ENCODE peak calls at places on chromosomes 13 and 19, in seven cellular contexts. One of them, this sample, is unnamed. For H3K9me3, H3K27me3 and H3K4me1, the result is how much of the 10 kb centered on the place peaks cover.

GRCh38 chr19:53394522-53394973 is 401 bp upstream of the ZNF765 start:
- DNase-seq in right lobe of liver: peak
- DNase-seq in small intestine: no peak
- DNase-seq in HCT116: no peak
- DNase-seq in GM23248: peak
- DNase-seq in Caco-2: no peak
- DNase-seq in CD8-positive, alpha-beta T cell: peak
- DNase-seq in this sample: peak

GRCh38 chr13:35771898-35772297 is 295.4 kb upstream of the MAB21L1 start:
- DNase-seq in GM23248: peak
- DNase-seq in HCT116: no peak
- DNase-seq in CD8-positive, alpha-beta T cell: no peak
- DNase-seq in Caco-2: peak
- DNase-seq in right lobe of liver: no peak
- DNase-seq in small intestine: no peak
- DNase-seq in this sample: peak

GRCh38 chr19:47901370-47901769 is 15.3 kb upstream of the SULT2A1 start:
- DNase-seq in Caco-2: no peak
- DNase-seq in small intestine: no peak
- DNase-seq in CD8-positive, alpha-beta T cell: no peak
- DNase-seq in HCT116: no peak
- DNase-seq in right lobe of liver: peak
- DNase-seq in GM23248: no peak
- DNase-seq in this sample: no peak

GRCh38 chr13:24511824-24512207 is 762 bp downstream of the PARP4 start:
- DNase-seq in right lobe of liver: no peak
- DNase-seq in CD8-positive, alpha-beta T cell: no peak
- DNase-seq in GM23248: no peak
- DNase-seq in small intestine: no peak
- DNase-seq in Caco-2: no peak
- DNase-seq in HCT116: no peak
- DNase-seq in this sample: no peak

GRCh38 chr13:92463134-92463533 is 763.5 kb upstream of the GPC6 start:
- DNase-seq in HCT116: no peak
- DNase-seq in CD8-positive, alpha-beta T cell: no peak
- DNase-seq in right lobe of liver: no peak
- DNase-seq in GM23248: no peak
- DNase-seq in small intestine: peak
- DNase-seq in Caco-2: no peak
- DNase-seq in this sample: no peak

GRCh38 chr13:91123456-91124127 is 223.9 kb upstream of the MIR17HG start:
- DNase-seq in Caco-2: no peak
- DNase-seq in HCT116: no peak
- DNase-seq in CD8-positive, alpha-beta T cell: no peak
- DNase-seq in right lobe of liver: no peak
- DNase-seq in small intestine: no peak
- DNase-seq in GM23248: no peak
- DNase-seq in this sample: no peak

GRCh38 chr13:110541526-110541920 is 20.0 kb downstream of the RAB20 start:
- DNase-seq in Caco-2: no peak
- DNase-seq in GM23248: peak
- DNase-seq in right lobe of liver: no peak
- DNase-seq in CD8-positive, alpha-beta T cell: no peak
- DNase-seq in HCT116: no peak
- DNase-seq in small intestine: no peak
- DNase-seq in this sample: no peak

GRCh38 chr13:25232937-25233515 is 54.3 kb downstream of the MTMR6 start:
- DNase-seq in HCT116: peak
- DNase-seq in small intestine: peak
- DNase-seq in CD8-positive, alpha-beta T cell: no peak
- DNase-seq in Caco-2: peak
- DNase-seq in GM23248: peak
- DNase-seq in right lobe of liver: no peak
- DNase-seq in this sample: peak

GRCh38 chr13:45078003-45078402 is 42.3 kb upstream of the GTF2F2 start:
- DNase-seq in GM23248: no peak
- DNase-seq in small intestine: no peak
- DNase-seq in right lobe of liver: no peak
- DNase-seq in CD8-positive, alpha-beta T cell: no peak
- DNase-seq in Caco-2: no peak
- DNase-seq in HCT116: no peak
- DNase-seq in this sample: no peak

GRCh38 chr19:23521471-23521870 is 126.2 kb upstream of the ZNF91 start:
- DNase-seq in GM23248: no peak
- DNase-seq in small intestine: no peak
- DNase-seq in right lobe of liver: no peak
- DNase-seq in CD8-positive, alpha-beta T cell: no peak
- DNase-seq in Caco-2: no peak
- DNase-seq in HCT116: no peak
- DNase-seq in this sample: no peak
- H3K9me3 ChIP-seq in GM23248: under half
- H3K9me3 ChIP-seq in small intestine: under half
- H3K9me3 ChIP-seq in right lobe of liver: under half
- H3K9me3 ChIP-seq in CD8-positive, alpha-beta T cell: under half
- H3K9me3 ChIP-seq in Caco-2: under half
- H3K9me3 ChIP-seq in HCT116: under half
- H3K9me3 ChIP-seq in this sample: under half

DNA sequence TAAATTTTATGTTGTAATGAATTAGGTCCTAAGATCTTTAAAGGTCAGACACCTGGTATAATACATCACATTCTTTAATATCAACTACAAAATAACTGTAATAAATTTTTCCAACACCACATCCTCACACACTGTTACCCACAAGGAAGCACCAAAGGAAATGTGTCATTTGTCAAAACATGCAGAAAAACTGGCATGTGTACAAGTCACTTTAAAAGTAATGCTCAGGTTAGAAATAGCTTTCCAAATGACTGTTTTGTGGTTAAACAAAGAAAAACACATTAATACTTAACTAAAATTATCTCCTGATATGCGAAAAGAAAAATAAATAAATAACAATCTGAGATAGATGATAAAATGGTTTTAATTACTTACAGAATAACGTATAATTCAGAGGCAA is 74.7 kb downstream of the MZT1 start:
- DNase-seq in HCT116: no peak
- DNase-seq in GM23248: no peak
- DNase-seq in small intestine: no peak
- DNase-seq in Caco-2: no peak
- DNase-seq in CD8-positive, alpha-beta T cell: no peak
- DNase-seq in right lobe of liver: no peak
- DNase-seq in this sample: peak
- H3K27me3 ChIP-seq in HCT116: under half
- H3K27me3 ChIP-seq in GM23248: under half
- H3K27me3 ChIP-seq in small intestine: under half
- H3K27me3 ChIP-seq in Caco-2: under half
- H3K27me3 ChIP-seq in CD8-positive, alpha-beta T cell: under half
- H3K27me3 ChIP-seq in right lobe of liver: under half
- H3K27me3 ChIP-seq in this sample: under half

GRCh38 chr19:13841339-13842293 is 35.3 kb upstream of the NANOS3 start:
- DNase-seq in small intestine: peak
- DNase-seq in HCT116: no peak
- DNase-seq in right lobe of liver: peak
- DNase-seq in CD8-positive, alpha-beta T cell: no peak
- DNase-seq in Caco-2: no peak
- DNase-seq in GM23248: peak
- DNase-seq in this sample: peak

GRCh38 chr19:13840751-13841338 is 36.1 kb upstream of the NANOS3 start:
- DNase-seq in GM23248: no peak
- DNase-seq in right lobe of liver: peak
- DNase-seq in HCT116: no peak
- DNase-seq in CD8-positive, alpha-beta T cell: no peak
- DNase-seq in small intestine: no peak
- DNase-seq in Caco-2: no peak
- DNase-seq in this sample: no peak

GRCh38 chr19:13839193-13839937 is 37.6 kb upstream of the NANOS3 start:
- DNase-seq in GM23248: peak
- DNase-seq in CD8-positive, alpha-beta T cell: no peak
- DNase-seq in small intestine: peak
- DNase-seq in right lobe of liver: peak
- DNase-seq in Caco-2: no peak
- DNase-seq in HCT116: no peak
- DNase-seq in this sample: peak

GRCh38 chr19:13838943-13839192 is 38.1 kb upstream of the NANOS3 start:
- DNase-seq in small intestine: no peak
- DNase-seq in Caco-2: no peak
- DNase-seq in HCT116: no peak
- DNase-seq in right lobe of liver: no peak
- DNase-seq in CD8-positive, alpha-beta T cell: no peak
- DNase-seq in GM23248: no peak
- DNase-seq in this sample: no peak

GRCh38 chr19:13839938-13840750 is 36.8 kb upstream of the NANOS3 start:
- DNase-seq in Caco-2: no peak
- DNase-seq in GM23248: peak
- DNase-seq in CD8-positive, alpha-beta T cell: no peak
- DNase-seq in small intestine: peak
- DNase-seq in right lobe of liver: peak
- DNase-seq in HCT116: no peak
- DNase-seq in this sample: peak
- H3K4me1 ChIP-seq in Caco-2: under half
- H3K4me1 ChIP-seq in GM23248: under half
- H3K4me1 ChIP-seq in CD8-positive, alpha-beta T cell: half or more
- H3K4me1 ChIP-seq in small intestine: under half
- H3K4me1 ChIP-seq in right lobe of liver: under half
- H3K4me1 ChIP-seq in HCT116: half or more
- H3K4me1 ChIP-seq in this sample: half or more

DNA sequence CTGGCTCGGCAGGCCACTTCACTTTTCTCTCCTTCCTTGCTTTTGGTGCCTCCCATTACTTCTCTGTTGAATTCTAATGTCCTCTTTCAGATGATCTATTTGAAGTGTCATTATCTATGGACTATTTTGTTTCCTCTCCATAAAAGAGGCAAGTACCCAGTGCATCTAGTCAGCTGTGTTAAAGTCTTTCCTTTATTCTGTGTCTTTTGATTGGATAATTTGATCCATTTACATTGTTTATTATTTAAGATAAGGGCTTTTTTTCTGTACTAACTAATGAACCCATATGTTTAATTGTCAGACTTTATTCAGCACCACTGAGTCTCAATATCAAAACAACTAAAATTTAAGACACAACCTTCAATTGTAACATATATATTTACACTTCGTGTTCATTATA is 36.4 kb downstream of the IGFL3 start:
- DNase-seq in small intestine: no peak
- DNase-seq in CD8-positive, alpha-beta T cell: no peak
- DNase-seq in right lobe of liver: no peak
- DNase-seq in GM23248: no peak
- DNase-seq in HCT116: no peak
- DNase-seq in Caco-2: no peak
- DNase-seq in this sample: no peak
- H3K9me3 ChIP-seq in small intestine: under half
- H3K9me3 ChIP-seq in CD8-positive, alpha-beta T cell: under half
- H3K9me3 ChIP-seq in right lobe of liver: under half
- H3K9me3 ChIP-seq in GM23248: under half
- H3K9me3 ChIP-seq in HCT116: under half
- H3K9me3 ChIP-seq in Caco-2: under half
- H3K9me3 ChIP-seq in this sample: under half

GRCh38 chr13:113576597-113576996 is 8.0 kb upstream of the TFDP1 start:
- DNase-seq in GM23248: no peak
- DNase-seq in small intestine: no peak
- DNase-seq in Caco-2: no peak
- DNase-seq in CD8-positive, alpha-beta T cell: no peak
- DNase-seq in right lobe of liver: no peak
- DNase-seq in HCT116: no peak
- DNase-seq in this sample: no peak

GRCh38 chr13:113573065-113573464 is 11.5 kb upstream of the TFDP1 start:
- DNase-seq in Caco-2: no peak
- DNase-seq in small intestine: no peak
- DNase-seq in HCT116: no peak
- DNase-seq in CD8-positive, alpha-beta T cell: no peak
- DNase-seq in GM23248: no peak
- DNase-seq in right lobe of liver: no peak
- DNase-seq in this sample: no peak

GRCh38 chr13:113579686-113580085 is 4.9 kb upstream of the TFDP1 start:
- DNase-seq in HCT116: no peak
- DNase-seq in right lobe of liver: no peak
- DNase-seq in Caco-2: no peak
- DNase-seq in GM23248: no peak
- DNase-seq in CD8-positive, alpha-beta T cell: no peak
- DNase-seq in small intestine: no peak
- DNase-seq in this sample: no peak

GRCh38 chr13:113581871-113582270 is 2.7 kb upstream of the TFDP1 start:
- DNase-seq in HCT116: no peak
- DNase-seq in right lobe of liver: no peak
- DNase-seq in Caco-2: no peak
- DNase-seq in small intestine: no peak
- DNase-seq in GM23248: no peak
- DNase-seq in CD8-positive, alpha-beta T cell: no peak
- DNase-seq in this sample: no peak

GRCh38 chr13:113577881-113578435 is 6.6 kb upstream of the TFDP1 start:
- DNase-seq in CD8-positive, alpha-beta T cell: no peak
- DNase-seq in small intestine: peak
- DNase-seq in HCT116: no peak
- DNase-seq in GM23248: no peak
- DNase-seq in Caco-2: no peak
- DNase-seq in right lobe of liver: no peak
- DNase-seq in this sample: no peak
- H3K27me3 ChIP-seq in CD8-positive, alpha-beta T cell: under half
- H3K27me3 ChIP-seq in small intestine: under half
- H3K27me3 ChIP-seq in HCT116: under half
- H3K27me3 ChIP-seq in GM23248: under half
- H3K27me3 ChIP-seq in Caco-2: under half
- H3K27me3 ChIP-seq in right lobe of liver: under half
- H3K27me3 ChIP-seq in this sample: under half

This sample was measured in PC-3.